ENCODE peak calls at places on chromosomes 4 and X, in four cellular contexts. E, C, X and V are unnamed samples.

GRCh38 chr4:72975488-72975784 is 94.1 kb downstream of the COX18 start:
- DNase-seq in C (no peak), X (peak), E (peak), V (no peak)

GRCh38 chr4:7526491-7526890 is 91.8 kb upstream of the PSAPL1 start:
- DNase-seq in E (no peak), C (no peak), X (no peak), V (no peak)

GRCh38 chr4:147924604-147925412 is 192.9 kb downstream of the ARHGAP10 start:
- DNase-seq in C (peak), E (no peak), X (peak), V (peak)

GRCh38 chr4:25450491-25450901 is 73.4 kb downstream of the ANAPC4 start:
- DNase-seq in C (no peak), E (peak), X (no peak), V (no peak)

GRCh38 chrX:2242326-2242725 is 258.4 kb downstream of the DHRSX start:
- DNase-seq in C (no peak), X (no peak), E (peak), V (no peak)

GRCh38 chr4:125421547-125421946 is 106.8 kb downstream of the FAT4 start:
- DNase-seq in C (no peak), E (no peak), X (no peak), V (no peak)

GRCh38 chrX:40172169-40172979 is 74.6 kb upstream of the BCOR start:
- DNase-seq in C (peak), E (peak), X (peak), V (peak)

GRCh38 chr4:38387348-38387747 is 276.7 kb upstream of the KLF3 start:
- DNase-seq in E (no peak), C (no peak), X (peak), V (no peak)

GRCh38 chr4:40511017-40511614 is 118.5 kb downstream of the RBM47 start:
- DNase-seq in E (no peak), X (no peak), C (no peak), V (no peak)

GRCh38 chrX:71514367-71515038 is 18.4 kb upstream of the OGT start:
- DNase-seq in E (no peak), X (no peak), C (no peak), V (no peak)

GRCh38 chrX:155054255-155054654 is 16.7 kb downstream of the CMC4 start:
- DNase-seq in E (no peak), C (no peak), X (no peak), V (no peak)

GRCh38 chr4:76554630-76555029 is 119.6 kb downstream of the SHROOM3 start:
- DNase-seq in C (no peak), X (no peak), E (no peak), V (no peak)

GRCh38 chrX:19647731-19648588 is 132.7 kb upstream of the MAP3K15 start:
- DNase-seq in E (peak), X (peak), C (peak), V (no peak)

GRCh38 chrX:149286940-149287349 is 218.2 kb downstream of the IDS start:
- DNase-seq in C (peak), X (peak), E (peak), V (peak)

GRCh38 chr4:5037553-5038551 is 13.4 kb upstream of the STK32B start:
- DNase-seq in C (peak), E (peak), X (peak), V (no peak)

GRCh38 chr4:16677545-16677944 is 220.9 kb downstream of the LDB2 start:
- DNase-seq in C (no peak), X (peak), E (no peak), V (no peak)

GRCh38 chrX:13101439-13102139 is 57.2 kb upstream of the FAM9C start:
- DNase-seq in C (peak), X (peak), E (peak), V (no peak)

GRCh38 chr4:86977621-86978184 is 42.9 kb downstream of the AFF1 start:
- DNase-seq in X (peak), C (peak), E (peak), V (no peak)

GRCh38 chr4:71872767-71873422 is 89.0 kb upstream of the GC start:
- DNase-seq in X (no peak), E (peak), C (no peak), V (no peak)

GRCh38 chr4:74755486-74755885 is 38.8 kb downstream of the BTC start:
- DNase-seq in C (peak), E (no peak), X (no peak), V (no peak)

GRCh38 chr4:90715242-90715641 is 588.0 kb downstream of the CCSER1 start:
- DNase-seq in C (no peak), X (no peak), E (no peak), V (no peak)

GRCh38 chr4:84177831-84178230 is 321.3 kb downstream of the NKX6-1 start:
- DNase-seq in X (no peak), C (no peak), E (no peak), V (no peak)

GRCh38 chr4:106132045-106132444 is 184.0 kb downstream of the TBCK start:
- DNase-seq in E (no peak), X (no peak), C (no peak), V (no peak)

GRCh38 chrX:154370300-154370881 is 4.0 kb downstream of the FLNA start:
- DNase-seq in E (no peak), C (no peak), X (no peak), V (no peak)

GRCh38 chr4:152115794-152116193 is 355.0 kb upstream of the GATB start:
- DNase-seq in E (no peak), X (no peak), C (no peak), V (no peak)

GRCh38 chr4:113623274-113623894 is 138.2 kb downstream of the CAMK2D start:
- DNase-seq in C (no peak), X (peak), E (peak), V (no peak)

GRCh38 chr4:52862605-52863236 is 604 bp downstream of the RASL11B start:
- DNase-seq in X (no peak), C (no peak), E (no peak), V (no peak)

GRCh38 chr4:87853108-87853507 is 20.3 kb downstream of the MEPE start:
- DNase-seq in X (peak), E (peak), C (peak), V (no peak)

GRCh38 chr4:38759077-38759789 is 23.6 kb downstream of the TLR10 start:
- DNase-seq in X (peak), E (peak), C (peak), V (peak)

GRCh38 chr4:166506051-166506450 is 633.0 kb downstream of the TLL1 start:
- DNase-seq in E (no peak), C (no peak), X (no peak), V (no peak)

GRCh38 chr4:14906805-14907204 is 95.5 kb upstream of the CPEB2 start:
- DNase-seq in E (no peak), C (no peak), X (no peak), V (no peak)

GRCh38 chr4:184251680-184252000 is 34.0 kb upstream of the ENPP6 start:
- DNase-seq in E (no peak), C (no peak), X (no peak), V (no peak)

GRCh38 chr4:184252136-184253071 is 34.7 kb upstream of the ENPP6 start:
- DNase-seq in C (no peak), X (no peak), E (no peak), V (no peak)

GRCh38 chr4:184255361-184255760 is 37.7 kb upstream of the ENPP6 start:
- DNase-seq in X (no peak), C (no peak), E (no peak), V (peak)

GRCh38 chr4:184250795-184251679 is 33.4 kb upstream of the ENPP6 start:
- DNase-seq in X (peak), C (peak), E (peak), V (no peak)

GRCh38 chr4:184253072-184253420 is 35.4 kb upstream of the ENPP6 start:
- DNase-seq in E (no peak), X (no peak), C (no peak), V (no peak)
- H3K14ac ChIP-seq in E (no peak), X (no peak), C (no peak), V (no peak)

DNA sequence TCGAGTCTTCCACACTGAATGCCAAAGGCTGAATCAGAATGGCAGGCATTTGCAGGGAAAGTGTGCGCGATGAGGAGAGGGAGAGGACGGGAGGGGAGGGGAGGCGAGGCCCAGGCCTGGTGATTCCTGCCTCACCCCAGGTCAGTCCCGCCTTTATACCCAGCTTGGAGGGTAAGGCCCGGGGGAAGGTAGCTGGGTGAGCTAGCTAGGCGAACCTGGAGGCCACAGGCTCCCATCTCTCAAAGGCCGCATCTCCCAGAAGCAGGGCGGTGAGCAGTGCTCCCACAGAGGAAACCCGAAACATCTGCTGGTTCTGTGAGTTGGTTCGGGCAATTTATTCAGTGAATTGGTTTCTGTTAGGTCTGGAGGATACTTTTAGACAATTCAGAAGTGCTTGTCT is 44.2 kb upstream of the CLDN24 start:
- DNase-seq in C (no peak), X (no peak), E (no peak), V (no peak)
- H3K14ac ChIP-seq in C (no peak), X (no peak), E (no peak), V (no peak)

DNA sequence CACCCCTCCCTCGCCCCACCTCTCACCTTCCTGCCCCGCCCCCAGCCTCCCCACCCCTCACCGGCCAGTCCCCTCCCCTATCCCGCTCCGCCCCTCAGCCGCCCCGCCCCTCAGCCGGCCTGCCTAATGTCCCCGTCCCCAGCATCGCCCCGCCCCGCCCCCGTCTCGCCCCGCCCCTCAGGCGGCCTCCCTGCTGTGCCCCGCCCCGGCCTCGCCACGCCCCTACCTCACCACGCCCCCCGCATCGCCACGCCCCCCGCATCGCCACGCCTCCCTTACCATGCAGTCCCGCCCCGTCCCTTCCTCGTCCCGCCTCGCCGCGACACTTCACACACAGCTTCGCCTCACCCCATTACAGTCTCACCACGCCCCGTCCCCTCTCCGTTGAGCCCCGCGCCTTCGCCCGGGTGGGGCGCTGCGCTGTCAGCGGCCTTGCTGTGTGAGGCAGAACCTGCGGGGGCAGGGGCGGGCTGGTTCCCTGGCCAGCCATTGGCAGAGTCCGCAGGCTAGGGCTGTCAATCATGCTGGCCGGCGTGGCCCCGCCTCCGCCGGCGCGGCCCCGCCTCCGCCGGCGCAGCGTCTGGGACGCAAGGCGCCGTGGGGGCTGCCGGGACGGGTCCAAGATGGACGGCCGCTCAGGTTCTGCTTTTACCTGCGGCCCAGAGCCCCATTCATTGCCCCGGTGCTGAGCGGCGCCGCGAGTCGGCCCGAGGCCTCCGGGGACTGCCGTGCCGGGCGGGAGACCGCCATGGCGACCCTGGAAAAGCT is at the start of the genes HTT and HTT-AS:
- DNase-seq in X (peak), E (peak), C (peak), V (peak)
- H3K14ac ChIP-seq in X (peak), E (peak), C (no peak), V (peak)

GRCh38 chr4:1516261-1516660 is 110.0 kb upstream of the NKX1-1 start:
- DNase-seq in E (no peak), X (no peak), C (no peak), V (no peak)
- H3K14ac ChIP-seq in E (no peak), X (no peak), C (no peak), V (no peak)

GRCh38 chr4:109872065-109872464 is 24.2 kb downstream of the LRIT3 start:
- DNase-seq in C (no peak), X (no peak), E (no peak), V (no peak)

GRCh38 chr4:109875106-109875505 is 27.2 kb downstream of the LRIT3 start:
- DNase-seq in E (no peak), C (no peak), X (no peak), V (no peak)

GRCh38 chr4:109870061-109870460 is 22.2 kb downstream of the LRIT3 start:
- DNase-seq in X (no peak), E (no peak), C (no peak), V (no peak)

GRCh38 chr4:109873791-109874514 is 26.0 kb downstream of the LRIT3 start:
- DNase-seq in X (peak), E (peak), C (no peak), V (no peak)

GRCh38 chr4:109872950-109873656 is 25.2 kb downstream of the LRIT3 start:
- DNase-seq in X (no peak), E (no peak), C (no peak), V (no peak)
- H3K14ac ChIP-seq in X (no peak), E (no peak), C (no peak), V (no peak)